ENCODE peak calls at places on chromosome 9, in ten cellular contexts. T is GM06990, Y is AG09309, E is spleen, M is Calu3, F is H9, G is cardiac muscle cell, R is fibroblast of lung, J is nephron progenitor cell, H is Caco-2. L is an unnamed sample.

GRCh38 chr9:78324682-78325081 is 27.8 kb downstream of the PSAT1 start:
- DNase-seq in R (no peak), M (no peak), E (no peak), G (no peak), F (no peak), J (no peak), T (no peak), Y (no peak), H (no peak), L (no peak)

GRCh38 chr9:16884952-16885513 is 14.6 kb upstream of the BNC2 start:
- DNase-seq in T (no peak), G (peak), F (no peak), M (no peak), Y (peak), R (peak), H (no peak), J (no peak), E (no peak), L (no peak)

GRCh38 chr9:76266649-76267627 is 127.3 kb downstream of the RFK start:
- DNase-seq in G (no peak), M (no peak), Y (no peak), J (no peak), T (no peak), F (no peak), H (no peak), R (no peak), E (no peak), L (no peak)

GRCh38 chr9:113349044-113349433 is 302 bp upstream of the BSPRY start:
- DNase-seq in T (no peak), J (no peak), R (no peak), H (no peak), E (no peak), G (no peak), Y (no peak), M (no peak), F (no peak), L (no peak)

GRCh38 chr9:11417782-11418181 is 805.0 kb upstream of the PTPRD start:
- DNase-seq in G (no peak), H (no peak), R (no peak), J (no peak), E (no peak), F (no peak), Y (no peak), T (no peak), M (no peak), L (no peak)

GRCh38 chr9:106074006-106074405 is 379.7 kb downstream of the TMEM38B start:
- DNase-seq in E (no peak), T (no peak), F (no peak), Y (no peak), G (no peak), J (no peak), H (no peak), M (no peak), R (no peak), L (no peak)

GRCh38 chr9:7844283-7844682 is 44.7 kb upstream of the DMAC1 start:
- DNase-seq in M (peak), Y (no peak), T (no peak), H (peak), R (peak), E (no peak), G (peak), J (no peak), F (peak), L (no peak)

GRCh38 chr9:111231801-111232580 is 98.0 kb downstream of the OR2K2 start:
- DNase-seq in M (no peak), T (no peak), R (no peak), F (no peak), G (no peak), H (peak), J (no peak), E (no peak), Y (no peak), L (no peak)

GRCh38 chr9:137975936-137976565 is 98.5 kb downstream of the CACNA1B start:
- DNase-seq in E (peak), F (no peak), M (no peak), T (no peak), H (no peak), J (no peak), G (no peak), Y (no peak), R (no peak), L (no peak)

GRCh38 chr9:110095238-110095637 is 112.7 kb downstream of the C9orf152 start:
- DNase-seq in Y (no peak), M (no peak), J (no peak), F (no peak), T (no peak), E (no peak), G (peak), H (no peak), R (peak), L (no peak)

GRCh38 chr9:72931437-72931836 is 21.4 kb downstream of the ALDH1A1 start:
- DNase-seq in Y (no peak), J (no peak), F (no peak), T (no peak), M (no peak), E (no peak), R (no peak), G (no peak), H (no peak), L (no peak)

GRCh38 chr9:120944434-120945125 is 18.0 kb upstream of the TRAF1 start:
- DNase-seq in J (no peak), G (no peak), F (no peak), R (no peak), M (no peak), H (no peak), Y (no peak), T (peak), E (no peak), L (no peak)

GRCh38 chr9:38224941-38225340 is 155.9 kb upstream of the SHB start:
- DNase-seq in G (no peak), M (no peak), F (no peak), E (no peak), H (no peak), J (no peak), Y (no peak), T (no peak), R (no peak), L (no peak)

GRCh38 chr9:75148551-75148950 is 60.2 kb downstream of the OSTF1 start:
- DNase-seq in M (no peak), F (no peak), H (no peak), R (peak), E (no peak), Y (peak), T (no peak), J (no peak), G (peak), L (no peak)

GRCh38 chr9:109440117-109440515 is 58.0 kb downstream of the PTPN3 start:
- DNase-seq in T (no peak), R (no peak), H (no peak), F (no peak), M (no peak), G (no peak), Y (no peak), J (no peak), E (no peak), L (no peak)

GRCh38 chr9:123353984-123354591 is 1.9 kb upstream of the CRB2 start:
- DNase-seq in T (peak), E (peak), F (peak), H (peak), J (peak), G (peak), Y (no peak), M (peak), R (peak), L (peak)

GRCh38 chr9:89710689-89711088 is 105.9 kb downstream of the GADD45G start:
- DNase-seq in G (peak), R (peak), H (no peak), J (no peak), F (no peak), M (no peak), T (no peak), Y (no peak), E (no peak), L (no peak)

GRCh38 chr9:15936316-15936869 is 383.6 kb downstream of the CCDC171 start:
- DNase-seq in M (no peak), R (peak), J (peak), T (no peak), H (no peak), Y (peak), F (no peak), E (no peak), G (peak), L (no peak)

GRCh38 chr9:91900057-91900816 is 49.8 kb downstream of the ROR2 start:
- DNase-seq in J (no peak), H (no peak), T (no peak), M (no peak), R (no peak), F (no peak), E (peak), G (peak), Y (no peak), L (no peak)

GRCh38 chr9:4301971-4302427 is 2.1 kb upstream of the GLIS3 start:
- DNase-seq in J (no peak), M (no peak), T (no peak), E (no peak), H (no peak), Y (peak), R (peak), F (no peak), G (peak), L (no peak)

GRCh38 chr9:5466776-5467175 is 16.4 kb downstream of the CD274 start:
- DNase-seq in R (no peak), F (no peak), G (no peak), M (no peak), Y (no peak), H (no peak), E (no peak), J (no peak), T (no peak), L (no peak)

GRCh38 chr9:112295174-112295573 is 38.2 kb downstream of the PTBP3 start:
- DNase-seq in E (no peak), M (no peak), J (no peak), Y (no peak), T (no peak), R (no peak), H (peak), F (no peak), G (no peak), L (no peak)

GRCh38 chr9:1009101-1009707 is 32.7 kb downstream of the DMRT3 start:
- DNase-seq in M (peak), J (peak), F (peak), Y (peak), G (peak), E (peak), H (peak), R (peak), T (peak), L (peak)

GRCh38 chr9:114026335-114026734 is 51.8 kb downstream of the AMBP start:
- DNase-seq in R (no peak), Y (no peak), G (no peak), F (no peak), J (no peak), M (no peak), H (no peak), T (no peak), E (no peak), L (no peak)

GRCh38 chr9:136787690-136788400 is 3.3 kb upstream of the TMEM141 start:
- DNase-seq in J (peak), T (no peak), M (peak), R (peak), F (peak), G (peak), Y (no peak), H (peak), E (peak), L (peak)

GRCh38 chr9:81320909-81321482 is 368.4 kb downstream of the TLE1 start:
- DNase-seq in J (no peak), R (no peak), Y (no peak), T (no peak), E (no peak), M (no peak), F (no peak), H (no peak), G (no peak), L (no peak)

GRCh38 chr9:90874194-90874593 is 72.6 kb downstream of the SYK start:
- DNase-seq in Y (no peak), R (no peak), G (no peak), F (no peak), H (no peak), M (no peak), J (no peak), E (no peak), T (no peak), L (no peak)
- TF ChIP-seq CTCF in Y (no peak), R (no peak), G (no peak), F (peak), H (no peak), M (no peak), J (no peak), E (no peak), T (no peak), L (no peak)

GRCh38 chr9:131682261-131682660 is 57.6 kb downstream of the RAPGEF1 start:
- DNase-seq in G (no peak), Y (no peak), T (no peak), J (no peak), R (no peak), H (no peak), E (no peak), F (no peak), M (no peak), L (no peak)

GRCh38 chr9:131690462-131690861 is 49.4 kb downstream of the RAPGEF1 start:
- DNase-seq in G (no peak), F (no peak), R (no peak), H (no peak), J (no peak), M (no peak), T (no peak), E (no peak), Y (no peak), L (no peak)

GRCh38 chr9:131690950-131691573 is 48.8 kb downstream of the RAPGEF1 start:
- DNase-seq in F (no peak), M (no peak), Y (no peak), G (no peak), R (no peak), T (no peak), H (no peak), E (no peak), J (no peak), L (no peak)

DNA sequence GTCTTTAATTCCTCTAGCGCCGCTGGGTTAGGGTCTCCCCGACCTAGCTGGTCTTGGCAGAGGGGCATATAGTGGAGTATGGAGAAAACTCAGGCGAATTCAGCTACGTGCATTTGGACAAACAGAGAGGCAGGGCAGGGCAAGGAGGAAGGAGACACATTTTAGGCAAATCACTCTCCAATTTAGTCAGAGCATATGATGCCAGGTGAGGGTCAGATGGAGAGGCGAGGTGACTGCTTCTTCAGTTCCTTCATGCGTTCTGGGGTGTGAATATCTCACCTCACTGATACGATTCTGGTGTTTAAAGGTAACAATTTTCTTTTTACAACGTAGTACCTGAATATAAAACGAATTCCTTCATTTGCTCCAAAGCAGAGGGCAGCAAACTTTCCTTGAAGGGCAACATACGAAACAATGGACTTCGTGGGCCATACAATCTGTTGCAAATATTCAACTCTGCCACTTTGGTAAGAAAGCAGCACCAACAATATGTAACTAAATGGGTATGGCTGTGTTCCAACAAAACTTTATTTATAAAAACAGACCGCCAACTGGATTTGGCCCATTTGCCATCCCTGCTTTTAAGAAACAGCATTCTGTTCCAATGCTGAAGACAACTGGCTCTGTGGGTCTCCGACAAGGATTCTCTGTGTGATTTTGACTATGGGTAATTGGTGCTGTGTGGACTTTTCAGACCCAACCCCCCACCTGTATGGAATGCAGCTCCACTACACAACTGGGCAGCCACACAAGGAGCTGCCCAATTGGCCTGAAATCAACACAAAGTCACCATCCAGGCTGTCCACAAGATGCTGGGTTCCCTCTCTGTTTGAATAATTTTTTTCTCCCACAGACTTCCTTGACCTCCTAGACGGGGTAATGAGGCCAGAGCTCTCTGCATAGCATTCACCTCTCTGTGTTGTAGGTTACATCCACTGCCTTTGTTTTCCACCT is 53.8 kb downstream of the RAPGEF1 start:
- DNase-seq in T (no peak), H (no peak), M (no peak), E (no peak), R (no peak), G (no peak), F (no peak), J (no peak), Y (no peak), L (no peak)
- TF ChIP-seq CTCF in T (no peak), H (no peak), M (no peak), E (no peak), R (no peak), G (no peak), F (no peak), J (no peak), Y (no peak), L (no peak)

GRCh38 chr9:98538203-98538602 is 170.5 kb downstream of the GABBR2 start:
- DNase-seq in Y (no peak), G (no peak), H (no peak), R (no peak), J (no peak), T (no peak), E (no peak), M (no peak), F (no peak), L (no peak)
- TF ChIP-seq CTCF in Y (no peak), G (peak), H (no peak), R (no peak), J (no peak), T (no peak), E (no peak), M (no peak), F (peak), L (no peak)

DNA sequence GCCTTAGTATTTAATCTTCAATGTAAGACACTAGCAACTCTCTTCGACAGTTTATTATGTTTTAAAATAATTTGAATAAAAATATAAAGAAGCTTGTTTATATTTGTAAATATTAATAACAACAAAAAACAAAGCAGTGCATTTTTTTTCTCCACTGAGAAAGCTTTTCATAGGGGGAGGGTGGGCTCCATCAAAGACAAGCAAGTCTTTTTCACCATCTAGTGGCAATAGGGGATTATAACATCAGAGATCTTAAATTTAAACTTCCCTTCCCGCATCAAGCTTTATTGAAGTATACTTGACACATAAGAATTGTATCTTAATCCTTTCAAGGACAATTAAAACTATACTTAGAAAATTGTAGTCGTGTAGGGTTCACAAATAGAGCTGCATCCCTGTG is 9.3 kb upstream of the OR13F1 start:
- DNase-seq in M (no peak), F (no peak), H (no peak), J (no peak), Y (no peak), G (peak), T (no peak), E (no peak), R (no peak), L (no peak)
- TF ChIP-seq CTCF in M (no peak), F (peak), H (no peak), J (peak), Y (no peak), G (no peak), T (no peak), E (no peak), R (no peak), L (peak)

GRCh38 chr9:33166263-33167083 is 663 bp downstream of the B4GALT1 start:
- DNase-seq in E (no peak), M (no peak), T (peak), H (peak), G (peak), J (peak), F (no peak), R (peak), Y (no peak), L (no peak)

GRCh38 chr9:33168941-33169544 is 1.9 kb upstream of the B4GALT1 start:
- DNase-seq in T (no peak), F (no peak), R (no peak), H (no peak), J (no peak), G (no peak), E (no peak), M (no peak), Y (no peak), L (no peak)

GRCh38 chr9:33165263-33166151 is 1.6 kb downstream of the B4GALT1 start:
- DNase-seq in J (no peak), M (no peak), G (peak), Y (peak), R (peak), T (peak), F (no peak), H (peak), E (peak), L (no peak)

GRCh38 chr9:33167949-33168535 is 906 bp upstream of the B4GALT1 start:
- DNase-seq in Y (no peak), E (no peak), J (no peak), M (no peak), R (no peak), F (no peak), G (no peak), T (no peak), H (peak), L (no peak)

DNA sequence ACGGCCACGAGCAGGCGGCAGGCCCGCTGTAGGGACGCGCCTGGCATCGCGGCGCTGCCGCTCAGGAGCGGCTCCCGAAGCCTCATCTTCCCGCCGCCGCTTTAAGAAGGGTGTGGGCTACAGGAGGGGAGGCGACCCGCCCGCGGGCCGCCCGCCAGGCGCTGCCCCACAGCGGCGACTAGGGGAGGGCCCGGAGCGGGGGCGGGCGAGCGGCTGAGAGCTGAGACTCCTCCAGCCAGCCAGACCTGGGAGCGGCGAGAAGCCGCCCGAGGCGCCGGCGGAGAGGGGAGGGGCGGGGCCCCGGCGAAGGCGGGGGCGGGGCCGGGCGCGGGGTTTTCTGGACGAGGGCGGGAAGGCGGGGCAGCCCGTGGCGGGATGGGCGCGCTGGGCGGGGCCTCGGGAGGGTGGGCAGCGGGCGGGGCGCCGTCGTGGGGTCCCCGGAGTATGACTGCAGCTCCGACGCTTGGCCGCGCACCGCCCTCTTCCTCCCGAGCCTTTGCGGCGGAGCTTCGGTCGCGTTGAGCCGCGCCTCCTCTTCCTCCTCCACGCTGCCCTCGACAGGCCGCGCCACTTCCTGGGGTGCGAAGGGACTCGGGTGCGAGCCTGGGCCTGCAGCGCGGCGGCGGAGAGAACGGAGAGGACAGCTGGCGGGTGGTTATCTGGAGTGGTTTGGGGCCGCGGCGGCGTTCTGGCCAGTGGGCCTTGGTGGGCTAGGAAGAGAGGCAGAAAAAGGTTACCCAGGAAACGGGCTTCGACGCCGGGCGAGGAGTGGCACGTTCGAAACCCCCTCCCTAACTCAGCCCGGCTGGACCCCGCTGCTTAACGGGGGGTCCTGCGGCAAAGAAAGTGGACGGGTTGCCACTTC is at the start of gene B4GALT1:
- DNase-seq in T (peak), J (peak), F (peak), R (peak), G (peak), Y (peak), H (peak), M (peak), E (peak), L (peak)
- TF ChIP-seq CTCF in T (no peak), J (no peak), F (no peak), R (no peak), G (peak), Y (no peak), H (peak), M (no peak), E (no peak), L (no peak)

L was measured in progenitor cell of endocrine pancreas.